ENCODE peak calls at places on chromosomes 4 and X, in ten cellular contexts. S is IMR-90; W is endodermal cell; K is CD8-positive, alpha-beta T cell; E is left lung; V is left ventricle myocardium inferior; O is testis; R is tibial artery; Y is pancreas; F is mammary epithelial cell. Z is an unnamed sample.

GRCh38 chrX:22021721-22022120 is 10.4 kb upstream of the PHEX start:
- DNase-seq in S (no peak), W (no peak), K (no peak), E (no peak), V (no peak), O (no peak), R (no peak), Y (no peak), F (no peak), Z (no peak)

GRCh38 chr4:128519163-128519810 is 231.7 kb upstream of the PGRMC2 start:
- DNase-seq in S (peak; percentile 23), W (no peak), K (no peak), E (no peak), V (peak; percentile 70), O (no peak), R (no peak), Y (peak; percentile 21), F (no peak), Z (no peak)

GRCh38 chr4:123343400-123344060 is 53.1 kb upstream of the SPRY1 start:
- DNase-seq in S (no peak), W (no peak), K (no peak), E (no peak), V (no peak), O (no peak), R (no peak), Y (no peak), F (no peak), Z (no peak)

GRCh38 chrX:39850209-39850608 is 247.5 kb downstream of the BCOR start:
- DNase-seq in S (no peak), W (no peak), K (no peak), E (no peak), V (no peak), O (no peak), R (no peak), Y (no peak), F (no peak), Z (no peak)

GRCh38 chrX:10811093-10811492 is 190.7 kb upstream of the MID1 start:
- DNase-seq in S (peak; percentile 17), W (no peak), K (no peak), E (no peak), V (no peak), O (no peak), R (no peak), Y (no peak), F (no peak), Z (no peak)

GRCh38 chrX:12753366-12753765 is 37.8 kb upstream of the PRPS2 start:
- DNase-seq in S (no peak), W (no peak), K (no peak), E (no peak), V (no peak), O (no peak), R (no peak), Y (no peak), F (no peak), Z (no peak)

GRCh38 chrX:53022381-53022780 is 26.2 kb upstream of the GPR173 start:
- DNase-seq in S (no peak), W (peak; percentile 70), K (no peak), E (no peak), V (no peak), O (no peak), R (no peak), Y (no peak), F (no peak), Z (no peak)

GRCh38 chrX:40806511-40807220 is 71.3 kb upstream of the MED14 start:
- DNase-seq in S (no peak), W (no peak), K (no peak), E (no peak), V (no peak), O (no peak), R (no peak), Y (no peak), F (peak; percentile 28), Z (no peak)

GRCh38 chrX:32533848-32534247 is 677.5 kb downstream of the DMD start:
- DNase-seq in S (no peak), W (no peak), K (no peak), E (no peak), V (no peak), O (no peak), R (no peak), Y (no peak), F (no peak), Z (no peak)

GRCh38 chr4:185142911-185143595 is at the start of gene SLC25A4:
- DNase-seq in S (peak; percentile 62), W (peak; percentile 95), K (peak; percentile 73), E (peak; percentile 80), V (peak; percentile 91), O (peak; percentile 90), R (peak; percentile 72), Y (peak; percentile 95), F (peak; percentile 65), Z (peak; percentile 88)
- TF ChIP-seq CTCF in S (peak; percentile 53), W (peak; percentile 79), K (peak; percentile 59), E (peak; percentile 51), V (peak; percentile 69), O (peak; percentile 30), R (peak; percentile 70), Y (peak; percentile 31), F (peak; percentile 43), Z (peak; percentile 20)

GRCh38 chr4:5708171-5708828 is at the start of gene EVC2:
- DNase-seq in S (peak; percentile 46), W (peak; percentile 88), K (no peak), E (peak; percentile 67), V (peak; percentile 80), O (peak; percentile 74), R (peak; percentile 71), Y (peak; percentile 74), F (peak; percentile 50), Z (peak; percentile 56)

GRCh38 chr4:5710065-5710961 is 688 bp upstream of the EVC start:
- DNase-seq in S (peak; percentile 18), W (no peak), K (no peak), E (no peak), V (no peak), O (no peak), R (no peak), Y (no peak), F (peak; percentile 17), Z (no peak)

GRCh38 chr4:5707366-5708133 is 809 bp downstream of the EVC2 start:
- DNase-seq in S (no peak), W (no peak), K (no peak), E (no peak), V (no peak), O (no peak), R (no peak), Y (no peak), F (no peak), Z (no peak)

GRCh38 chr4:5710962-5711478 is at the start of gene EVC:
- DNase-seq in S (peak; percentile 74), W (peak; percentile 92), K (no peak), E (peak; percentile 85), V (peak; percentile 88), O (peak; percentile 89), R (peak; percentile 81), Y (peak; percentile 80), F (peak; percentile 58), Z (peak; percentile 70)

DNA sequence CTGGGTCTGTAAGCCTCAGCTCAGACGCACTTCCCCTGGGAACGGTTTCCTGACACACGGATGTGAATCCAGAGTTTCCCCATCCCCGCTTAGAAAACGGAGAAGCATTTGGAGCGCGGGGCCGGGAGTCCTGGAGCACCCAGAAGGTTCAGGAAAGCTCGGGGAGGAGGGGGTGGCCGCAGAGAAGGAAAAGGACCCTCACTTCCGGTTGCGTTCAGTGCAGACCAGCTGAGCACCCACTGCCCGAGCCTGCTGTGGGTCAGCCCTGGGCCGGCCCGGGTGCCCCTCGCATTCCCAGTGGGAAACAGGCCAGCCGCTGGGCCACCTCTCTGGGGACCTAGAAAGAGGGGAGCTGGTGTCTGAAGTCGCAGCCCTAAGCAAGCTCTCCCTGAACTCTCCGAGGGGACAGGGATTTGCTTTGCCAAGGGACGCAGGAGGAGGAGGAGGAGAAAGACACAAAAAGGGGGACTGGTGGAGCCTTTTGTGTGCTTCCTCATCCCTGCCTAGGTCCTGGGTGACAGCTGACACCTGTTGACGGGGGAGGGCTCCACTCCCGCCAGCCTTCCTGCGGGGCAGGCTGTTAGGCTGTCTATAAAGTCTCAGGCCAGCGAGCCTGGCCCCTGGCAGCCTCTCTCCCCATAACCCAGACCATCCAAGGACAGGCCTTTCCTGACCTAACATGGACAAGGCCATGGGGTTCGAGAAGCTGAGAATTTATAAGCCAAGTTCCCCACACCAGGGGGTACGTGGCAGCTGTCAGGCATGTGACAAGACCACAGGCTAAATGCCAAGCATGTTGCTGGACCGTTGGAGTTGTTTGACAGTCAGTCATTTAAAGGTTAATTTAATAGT is 696 bp upstream of the EVC2 start:
- DNase-seq in S (no peak), W (peak; percentile 52), K (no peak), E (no peak), V (no peak), O (no peak), R (no peak), Y (no peak), F (no peak), Z (no peak)
- H3K4me1 ChIP-seq in S (peaks cover 33% of the 10 kb centered on the region), W (no peaks in the 10 kb centered on the region), K (no peaks in the 10 kb centered on the region), E (peaks cover 27% of the 10 kb centered on the region), V (peaks cover 46% of the 10 kb centered on the region), O (peaks cover 28% of the 10 kb centered on the region), R (peaks cover 4% of the 10 kb centered on the region), Y (no peaks in the 10 kb centered on the region), F (peaks cover 45% of the 10 kb centered on the region), Z (no peaks in the 10 kb centered on the region)

GRCh38 chrX:83759872-83760271 is 101.1 kb upstream of the CYLC1 start:
- DNase-seq in S (peak; percentile 9), W (no peak), K (no peak), E (no peak), V (no peak), O (no peak), R (no peak), Y (no peak), F (no peak), Z (no peak)
- TF ChIP-seq CTCF in S (peak; percentile 38), W (peak; percentile 77), K (no peak), E (no peak), V (peak; percentile 9), O (peak; percentile 16), R (peak; percentile 16), Y (no peak), F (peak; percentile 64), Z (no peak)

GRCh38 chr4:55395529-55396304 is at the start of gene TMEM165:
- DNase-seq in S (peak; percentile 79), W (peak; percentile 97), K (peak; percentile 72), E (peak; percentile 96), V (peak; percentile 92), O (peak; percentile 95), R (peak; percentile 88), Y (peak; percentile 95), F (peak; percentile 93), Z (peak; percentile 97)
- H3K4me1 ChIP-seq in S (peaks cover 7% of the 10 kb centered on the region), W (no peaks in the 10 kb centered on the region), K (peaks cover 36% of the 10 kb centered on the region), E (peaks cover 35% of the 10 kb centered on the region), V (peaks cover 53% of the 10 kb centered on the region), O (peaks cover 23% of the 10 kb centered on the region), R (no peaks in the 10 kb centered on the region), Y (peaks cover 18% of the 10 kb centered on the region), F (peaks cover 17% of the 10 kb centered on the region), Z (peaks cover 26% of the 10 kb centered on the region)

GRCh38 chr4:184506527-184507121 is 32.3 kb upstream of the IRF2 start:
- DNase-seq in S (no peak), W (peak; percentile 70), K (no peak), E (no peak), V (no peak), O (peak; percentile 20), R (no peak), Y (no peak), F (no peak), Z (peak; percentile 23)
- TF ChIP-seq CTCF in S (no peak), W (peak; percentile 61), K (peak; percentile 18), E (peak; percentile 28), V (no peak), O (no peak), R (no peak), Y (no peak), F (peak; percentile 7), Z (no peak)

Z was measured in mucosa of descending colon.